ENCODE peak calls at places on chromosomes 12 and 14, in four cellular contexts. A, K, L and H are unnamed samples.

GRCh38 chr12:51027342-51027835 is 1.2 kb upstream of the SLC11A2 start:
- DNase-seq in A (no peak), K (no peak), L (no peak), H (no peak)

GRCh38 chr12:131943876-131944275 is 5.9 kb upstream of the EP400 start:
- DNase-seq in A (no peak), K (no peak), L (no peak), H (no peak)

GRCh38 chr12:11408096-11408495 is 12.7 kb upstream of the PRB2 start:
- DNase-seq in A (no peak), K (no peak), L (no peak), H (no peak)

GRCh38 chr14:92973265-92973797 is 50.4 kb downstream of the CHGA start:
- DNase-seq in A (no peak), K (peak), L (peak), H (peak)

GRCh38 chr12:65306229-65306602 is 27.7 kb downstream of the MSRB3 start:
- DNase-seq in A (no peak), K (no peak), L (no peak), H (no peak)

GRCh38 chr12:76653342-76653741 is 93.8 kb upstream of the OSBPL8 start:
- DNase-seq in A (no peak), K (no peak), L (no peak), H (no peak)

GRCh38 chr12:92757599-92758121 is 54.9 kb downstream of the PLEKHG7 start:
- DNase-seq in A (no peak), K (no peak), L (no peak), H (no peak)

GRCh38 chr14:96727076-96727475 is 70.1 kb upstream of the VRK1 start:
- DNase-seq in A (no peak), K (no peak), L (no peak), H (no peak)

GRCh38 chr14:68695326-68695768 is 97.5 kb downstream of the ZFP36L1 start:
- DNase-seq in A (peak), K (no peak), L (no peak), H (no peak)
- TF ChIP-seq NRF1 in A (no peak), K (no peak), L (no peak), H (no peak)

GRCh38 chr12:1791104-1791927 is 29.0 kb upstream of the LRTM2 start:
- DNase-seq in A (peak), K (peak), L (no peak), H (peak)
- TF ChIP-seq NRF1 in A (no peak), K (no peak), L (no peak), H (no peak)

DNA sequence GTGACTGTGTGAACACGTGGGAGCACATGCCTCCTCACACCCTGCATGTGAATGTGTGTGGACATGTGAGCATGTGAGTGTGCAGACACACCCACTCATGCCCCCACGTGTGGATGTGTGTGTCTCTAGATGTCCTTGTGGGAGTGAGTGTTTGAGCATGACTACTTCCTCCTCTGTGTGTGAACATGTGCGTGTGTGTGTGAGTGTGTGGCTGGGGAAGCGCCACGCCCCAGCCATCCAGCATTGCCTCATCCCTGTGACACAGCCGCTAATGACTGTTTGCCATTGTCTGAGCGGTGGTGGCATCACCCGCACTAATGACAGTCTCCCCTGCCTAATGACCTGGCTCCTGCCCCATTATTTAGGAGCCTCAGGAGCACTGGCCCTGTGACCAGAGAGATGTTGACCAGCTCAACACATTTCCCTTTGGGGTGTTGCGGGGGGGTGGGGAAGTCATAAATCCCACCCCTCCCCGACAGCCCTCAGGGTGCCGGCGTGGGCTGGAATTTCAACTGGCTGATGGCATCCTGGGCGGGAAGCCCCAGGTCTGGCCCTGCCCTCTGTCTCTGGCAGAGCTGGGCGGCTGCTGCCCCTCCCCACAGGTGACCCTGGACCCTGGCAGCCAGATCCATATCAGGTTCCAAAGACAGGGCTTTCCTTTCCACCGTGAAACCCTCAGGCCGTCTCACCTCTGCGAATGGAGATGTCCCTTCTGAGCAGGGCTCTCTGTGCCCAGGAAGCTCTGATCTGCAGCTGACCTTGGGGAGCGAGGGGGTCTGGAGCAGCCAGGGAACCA is 11.5 kb upstream of the KRT80 start:
- DNase-seq in A (no peak), K (peak), L (no peak), H (peak)
- TF ChIP-seq NRF1 in A (no peak), K (no peak), L (no peak), H (no peak)

GRCh38 chr12:12665194-12665593 is 30.8 kb downstream of the GPR19 start:
- DNase-seq in A (no peak), K (no peak), L (no peak), H (no peak)
- TF ChIP-seq NRF1 in A (no peak), K (no peak), L (no peak), H (no peak)

GRCh38 chr12:42463671-42464070 is 125.9 kb downstream of the PRICKLE1 start:
- DNase-seq in A (no peak), K (no peak), L (no peak), H (no peak)

GRCh38 chr12:42473130-42473529 is 116.4 kb downstream of the PRICKLE1 start:
- DNase-seq in A (no peak), K (no peak), L (no peak), H (no peak)

GRCh38 chr12:42469355-42470006 is 120.1 kb downstream of the PRICKLE1 start:
- DNase-seq in A (peak), K (no peak), L (no peak), H (no peak)

GRCh38 chr12:42468853-42469252 is 120.7 kb downstream of the PRICKLE1 start:
- DNase-seq in A (no peak), K (no peak), L (no peak), H (no peak)

DNA sequence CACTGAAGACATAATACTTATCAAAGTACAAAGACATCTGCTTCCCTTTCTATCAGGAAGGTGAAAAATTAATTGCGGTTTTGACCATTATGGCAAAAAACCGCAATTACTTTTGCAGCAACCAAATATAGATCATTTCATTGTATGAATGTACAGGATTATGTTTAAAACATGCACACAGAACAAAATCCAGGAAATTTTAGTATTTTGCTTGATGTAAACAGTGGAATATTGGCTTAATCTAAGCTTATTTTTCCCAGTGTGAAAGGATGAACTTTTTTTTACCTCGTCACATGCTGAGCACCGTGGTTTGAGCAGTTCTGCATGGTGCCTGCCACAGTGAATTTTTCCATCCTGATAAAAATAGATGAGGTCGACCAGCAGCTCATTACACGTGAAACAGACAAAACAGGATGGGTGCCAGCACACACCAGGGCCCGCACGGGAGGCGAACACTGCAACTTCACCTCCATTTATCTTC is 121.2 kb downstream of the PRICKLE1 start:
- DNase-seq in A (peak), K (no peak), L (no peak), H (no peak)
- TF ChIP-seq NRF1 in A (no peak), K (no peak), L (no peak), H (no peak)

GRCh38 chr12:124243936-124244335 is 51.0 kb upstream of the RFLNA start:
- DNase-seq in A (no peak), K (no peak), L (no peak), H (no peak)

GRCh38 chr12:124242529-124243065 is 52.3 kb upstream of the RFLNA start:
- DNase-seq in A (no peak), K (no peak), L (no peak), H (no peak)

GRCh38 chr12:124238886-124239285 is 56.0 kb upstream of the RFLNA start:
- DNase-seq in A (no peak), K (no peak), L (no peak), H (no peak)

GRCh38 chr12:124241776-124242528 is 52.9 kb upstream of the RFLNA start:
- DNase-seq in A (no peak), K (no peak), L (no peak), H (no peak)

GRCh38 chr12:124240493-124240892 is 54.4 kb upstream of the RFLNA start:
- DNase-seq in A (no peak), K (peak), L (no peak), H (peak)
- TF ChIP-seq NRF1 in A (no peak), K (no peak), L (no peak), H (no peak)

GRCh38 chr14:66074546-66074945 is 411.6 kb upstream of the CCDC196 start:
- DNase-seq in A (no peak), K (no peak), L (no peak), H (no peak)

GRCh38 chr14:66066991-66067788 is 419.0 kb upstream of the CCDC196 start:
- DNase-seq in A (no peak), K (no peak), L (no peak), H (no peak)

GRCh38 chr14:66069830-66070541 is 416.2 kb upstream of the CCDC196 start:
- DNase-seq in A (no peak), K (no peak), L (no peak), H (no peak)

GRCh38 chr14:66072190-66072905 is 413.8 kb upstream of the CCDC196 start:
- DNase-seq in A (no peak), K (no peak), L (no peak), H (no peak)

GRCh38 chr14:66070542-66071319 is 415.4 kb upstream of the CCDC196 start:
- DNase-seq in A (no peak), K (peak), L (peak), H (peak)
- TF ChIP-seq NRF1 in A (no peak), K (no peak), L (no peak), H (no peak)

DNA sequence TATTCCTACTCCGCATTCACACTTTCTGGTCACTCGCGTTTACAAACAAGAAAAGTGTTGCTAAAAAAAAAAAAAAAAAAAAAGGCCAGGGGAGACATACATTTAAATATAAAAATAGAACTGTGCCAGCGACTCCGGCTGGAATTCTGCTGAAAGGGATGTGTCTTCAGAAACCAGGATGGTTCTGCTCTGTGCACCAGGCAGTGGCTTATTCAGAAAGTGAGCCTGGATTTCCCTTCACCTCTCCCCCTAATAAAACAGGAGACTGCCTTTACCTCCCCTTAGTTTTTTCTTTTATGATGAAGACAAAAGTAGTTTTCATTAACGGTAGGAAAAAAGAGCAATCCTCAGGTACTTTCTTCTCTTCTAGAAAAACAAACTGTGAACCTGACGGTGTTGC is 384 bp downstream of the SLC7A8 start:
- DNase-seq in A (no peak), K (no peak), L (no peak), H (no peak)
- TF ChIP-seq NRF1 in A (no peak), K (no peak), L (no peak), H (no peak)